ENCODE peak calls at places on chromosomes 6 and 20, in ten cellular contexts. Q is bronchial epithelial cell, D is lower leg skin, C is A549, R is cardiac muscle cell, L is adrenal gland, E is mammary epithelial cell, I is ascending aorta, O is fibroblast of lung, M is testis. V is an unnamed sample.

GRCh38 chr6:169863149-169863525 is 111.7 kb downstream of the ERMARD start:
- DNase-seq in D (no peak), I (no peak), C (no peak), L (no peak), Q (no peak), O (no peak), E (no peak), R (no peak), M (peak; percentile 12), V (no peak)

GRCh38 chr6:132763269-132763668 is 5.6 kb upstream of the VNN2 start:
- DNase-seq in D (no peak), I (no peak), M (no peak), E (no peak), O (no peak), C (no peak), Q (no peak), R (peak; percentile 4), L (peak; percentile 22), V (no peak)

GRCh38 chr20:25360631-25361286 is 29.9 kb downstream of the ABHD12 start:
- DNase-seq in E (no peak), O (peak; percentile 86), D (no peak), L (no peak), I (no peak), R (peak; percentile 62), M (no peak), C (peak; percentile 19), Q (no peak), V (peak; percentile 31)

GRCh38 chr6:3247255-3248146 is 11.2 kb upstream of the PSMG4 start:
- DNase-seq in Q (peak; percentile 37), I (no peak), L (peak; percentile 70), O (peak; percentile 98), E (peak; percentile 43), R (peak; percentile 83), D (no peak), M (peak; percentile 60), C (peak; percentile 24), V (peak; percentile 67)

GRCh38 chr20:23606652-23607049 is 934 bp upstream of the CST9 start:
- DNase-seq in L (peak; percentile 82), C (peak; percentile 74), O (peak; percentile 50), R (peak; percentile 83), M (peak; percentile 88), D (peak; percentile 78), E (peak; percentile 61), I (peak; percentile 90), Q (peak; percentile 68), V (peak; percentile 82)

GRCh38 chr6:139433647-139434419 is 59.4 kb upstream of the CITED2 start:
- DNase-seq in C (no peak), L (no peak), M (no peak), I (no peak), Q (peak; percentile 77), E (no peak), R (no peak), O (peak; percentile 34), D (no peak), V (peak; percentile 76)

GRCh38 chr6:104940881-104941693 is 15.8 kb upstream of the LIN28B start:
- DNase-seq in O (peak; percentile 36), L (peak; percentile 20), I (no peak), M (peak; percentile 71), D (no peak), C (no peak), R (peak; percentile 53), Q (peak; percentile 10), E (peak; percentile 7), V (peak; percentile 53)

GRCh38 chr20:50717974-50718761 is 13.2 kb upstream of the PARD6B start:
- DNase-seq in Q (peak; percentile 33), R (no peak), I (peak; percentile 33), D (no peak), O (no peak), L (no peak), M (no peak), E (no peak), C (peak; percentile 40), V (no peak)

GRCh38 chr6:4004249-4004648 is 74.7 kb downstream of the FAM217A start:
- DNase-seq in L (no peak), R (no peak), D (no peak), Q (peak; percentile 46), O (no peak), M (no peak), C (no peak), I (no peak), E (no peak), V (no peak)

GRCh38 chr6:107731422-107732319 is 92.4 kb downstream of the SCML4 start:
- DNase-seq in Q (no peak), L (no peak), I (no peak), M (no peak), C (no peak), R (no peak), O (no peak), E (no peak), D (no peak), V (no peak)

GRCh38 chr20:1874534-1875168 is 20.6 kb upstream of the SIRPA start:
- DNase-seq in O (peak; percentile 50), D (no peak), L (no peak), E (no peak), Q (no peak), R (peak; percentile 52), C (peak; percentile 65), I (no peak), M (no peak), V (no peak)

GRCh38 chr6:42689371-42689770 is 33.0 kb downstream of the PRPH2 start:
- DNase-seq in R (no peak), Q (no peak), O (no peak), D (no peak), M (no peak), E (no peak), C (no peak), I (no peak), L (no peak), V (no peak)
- TF ChIP-seq CTCF in R (no peak), Q (no peak), O (no peak), D (no peak), M (no peak), E (no peak), C (no peak), I (no peak), L (no peak), V (no peak)

GRCh38 chr20:34557936-34558319 is 590 bp upstream of the MAP1LC3A start:
- DNase-seq in I (peak; percentile 60), E (no peak), C (no peak), O (no peak), L (no peak), D (no peak), M (no peak), R (no peak), Q (no peak), V (no peak)

GRCh38 chr20:34558320-34559202 is at the start of gene MAP1LC3A:
- DNase-seq in L (peak; percentile 96), M (peak; percentile 98), O (peak; percentile 97), I (peak; percentile 98), Q (peak; percentile 79), C (peak; percentile 97), E (peak; percentile 79), R (peak; percentile 98), D (peak; percentile 93), V (peak; percentile 95)

GRCh38 chr20:34560614-34561013 is 2.1 kb downstream of the MAP1LC3A start:
- DNase-seq in C (no peak), D (no peak), L (no peak), R (no peak), M (no peak), I (no peak), Q (no peak), E (no peak), O (no peak), V (no peak)

GRCh38 chr20:34560141-34560523 is 1.6 kb downstream of the MAP1LC3A start:
- DNase-seq in R (no peak), O (no peak), L (no peak), M (no peak), C (no peak), I (peak; percentile 60), Q (no peak), D (no peak), E (no peak), V (no peak)

DNA sequence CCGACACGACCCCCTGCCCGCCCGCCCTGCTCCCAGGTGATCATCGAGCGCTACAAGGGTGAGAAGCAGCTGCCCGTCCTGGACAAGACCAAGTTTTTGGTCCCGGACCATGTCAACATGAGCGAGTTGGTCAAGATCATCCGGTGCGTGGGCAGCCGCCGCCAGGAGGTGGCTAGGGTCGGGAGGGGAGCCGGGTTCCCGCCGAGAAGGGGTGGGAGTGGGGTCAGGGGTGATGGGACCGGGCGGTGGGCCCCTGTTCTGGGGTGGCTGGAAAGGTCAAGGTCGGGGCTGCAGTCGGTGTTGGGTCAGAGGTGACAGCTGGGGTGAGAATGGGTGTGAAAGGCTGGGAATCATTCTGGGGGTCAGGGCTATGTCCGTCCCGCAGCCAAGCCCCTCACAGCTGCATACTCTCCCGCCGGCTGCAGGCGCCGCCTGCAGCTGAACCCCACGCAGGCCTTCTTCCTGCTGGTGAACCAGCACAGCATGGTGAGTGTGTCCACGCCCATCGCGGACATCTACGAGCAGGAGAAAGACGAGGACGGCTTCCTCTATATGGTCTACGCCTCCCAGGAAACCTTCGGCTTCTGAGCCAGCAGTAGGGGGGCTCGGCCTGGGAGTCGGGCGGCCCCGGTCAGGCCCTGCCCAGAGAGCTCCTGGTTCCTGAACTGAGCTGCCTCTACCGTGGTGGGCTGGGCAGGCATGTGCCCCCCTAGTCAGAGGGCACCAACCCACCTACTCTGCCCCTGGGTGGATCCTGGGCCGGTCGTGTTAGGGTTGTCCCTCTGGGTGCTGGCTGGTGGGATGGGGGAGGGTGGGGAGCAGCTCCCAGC is 1.0 kb downstream of the MAP1LC3A start:
- DNase-seq in O (no peak), R (peak; percentile 26), M (peak; percentile 26), I (peak; percentile 62), L (no peak), D (no peak), C (no peak), E (no peak), Q (no peak), V (no peak)
- H3K4me3 ChIP-seq in O (peak overlapping the region; percentile 31), R (peak overlapping the region; percentile 39), M (peak overlapping the region; percentile 86), I (peak overlapping the region; percentile 92), L (no peak overlapping the region), D (no peak overlapping the region), C (peak overlapping the region; percentile 67), E (no peak overlapping the region), Q (peak overlapping the region; percentile 75), V (peak overlapping the region; percentile 72)

DNA sequence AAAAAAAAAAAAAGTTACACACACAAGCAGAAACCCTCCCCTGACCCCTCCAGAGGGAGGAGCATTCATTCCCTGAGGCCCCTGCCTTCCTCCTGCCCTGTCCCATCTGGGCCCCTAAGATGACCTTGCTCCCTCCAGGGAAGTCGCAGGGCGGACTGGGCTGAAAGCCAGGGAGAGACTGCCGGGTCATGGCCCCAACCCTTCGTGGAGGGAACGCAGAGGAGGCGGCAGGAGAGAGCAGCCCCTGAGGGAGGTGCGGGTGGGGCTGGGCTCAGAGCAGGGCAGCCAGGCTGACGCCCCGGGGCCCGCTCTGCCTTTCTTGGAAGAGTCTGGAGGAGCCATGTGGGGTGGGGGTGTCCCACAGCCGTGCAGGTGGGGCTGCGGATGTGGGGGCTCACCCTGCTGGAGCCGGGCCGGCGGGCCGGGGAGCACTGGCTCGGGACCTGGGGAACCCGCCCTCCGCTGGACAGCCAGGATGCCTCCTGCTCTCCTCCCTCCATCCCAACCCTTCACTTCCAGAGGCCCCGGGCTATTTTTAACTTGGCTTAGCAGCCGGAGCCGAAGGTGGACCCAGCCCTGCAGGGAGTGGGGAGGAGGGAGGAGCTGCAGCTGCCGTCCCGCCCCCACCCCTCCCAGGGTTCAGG is 15.0 kb upstream of the ABHD16B start:
- DNase-seq in I (no peak), R (peak; percentile 59), O (peak; percentile 42), D (no peak), M (peak; percentile 75), E (no peak), Q (no peak), L (peak; percentile 84), C (no peak), V (no peak)
- TF ChIP-seq CTCF in I (no peak), R (no peak), O (no peak), D (no peak), M (no peak), E (no peak), Q (no peak), L (no peak), C (no peak), V (no peak)

GRCh38 chr6:65075705-65076104 is 631.3 kb downstream of the EYS start:
- DNase-seq in D (no peak), L (no peak), I (no peak), E (no peak), M (no peak), R (no peak), O (no peak), C (no peak), Q (no peak), V (no peak)
- H3K4me3 ChIP-seq in D (no peak overlapping the region), L (no peak overlapping the region), I (no peak overlapping the region), E (no peak overlapping the region), M (no peak overlapping the region), R (no peak overlapping the region), O (no peak overlapping the region), C (no peak overlapping the region), Q (no peak overlapping the region), V (no peak overlapping the region)